ENCODE peak calls at places on chromosome 7, in ten cellular contexts. L, W, D, H, O, P, Q, J, V and G are unnamed samples.
A peak's percentile ranks its signal among the peaks of the same experiment; 100 is the strongest.

GRCh38 chr7:70435634-70436033 is 696.3 kb upstream of the GALNT17 start:
- DNase-seq in L (no peak), W (no peak), D (no peak), H (no peak), O (no peak), P (no peak), Q (no peak), J (no peak), V (no peak), G (no peak)

GRCh38 chr7:139745330-139746143 is 32.3 kb downstream of the HIPK2 start:
- DNase-seq in L (no peak), W (no peak), D (peak; percentile 57), H (no peak), O (peak; percentile 67), P (peak; percentile 67), Q (no peak), J (no peak), V (no peak), G (no peak)

GRCh38 chr7:158564648-158565005 is 23.0 kb downstream of the PTPRN2 start:
- DNase-seq in L (no peak), W (no peak), D (no peak), H (no peak), O (no peak), P (no peak), Q (no peak), J (no peak), V (no peak), G (no peak)

GRCh38 chr7:768881-769504 is 41.9 kb upstream of the PRKAR1B start:
- DNase-seq in L (peak; percentile 67), W (no peak), D (peak; percentile 80), H (no peak), O (no peak), P (peak; percentile 38), Q (peak; percentile 49), J (no peak), V (no peak), G (peak; percentile 89)

GRCh38 chr7:81873559-81873958 is 103.7 kb upstream of the HGF start:
- DNase-seq in L (no peak), W (no peak), D (peak; percentile 49), H (no peak), O (no peak), P (no peak), Q (no peak), J (no peak), V (no peak), G (no peak)

GRCh38 chr7:107538001-107538400 is 25.7 kb downstream of the COG5 start:
- DNase-seq in L (no peak), W (no peak), D (no peak), H (no peak), O (no peak), P (no peak), Q (no peak), J (no peak), V (no peak), G (no peak)

GRCh38 chr7:105829681-105830322 is 46.6 kb downstream of the ATXN7L1 start:
- DNase-seq in L (no peak), W (no peak), D (no peak), H (no peak), O (no peak), P (peak; percentile 46), Q (no peak), J (no peak), V (no peak), G (no peak)

GRCh38 chr7:33459340-33459751 is 330.0 kb downstream of the BBS9 start:
- DNase-seq in L (peak; percentile 69), W (peak; percentile 58), D (peak; percentile 56), H (no peak), O (no peak), P (peak; percentile 58), Q (peak; percentile 22), J (no peak), V (no peak), G (no peak)

GRCh38 chr7:24732646-24733413 is 24.4 kb downstream of the GSDME start:
- DNase-seq in L (no peak), W (no peak), D (peak; percentile 76), H (no peak), O (no peak), P (peak; percentile 71), Q (no peak), J (no peak), V (peak; percentile 13), G (no peak)

GRCh38 chr7:27119412-27119911 is 11.1 kb downstream of the HOXA4 start:
- DNase-seq in L (no peak), W (no peak), D (no peak), H (no peak), O (no peak), P (no peak), Q (no peak), J (no peak), V (no peak), G (no peak)

DNA sequence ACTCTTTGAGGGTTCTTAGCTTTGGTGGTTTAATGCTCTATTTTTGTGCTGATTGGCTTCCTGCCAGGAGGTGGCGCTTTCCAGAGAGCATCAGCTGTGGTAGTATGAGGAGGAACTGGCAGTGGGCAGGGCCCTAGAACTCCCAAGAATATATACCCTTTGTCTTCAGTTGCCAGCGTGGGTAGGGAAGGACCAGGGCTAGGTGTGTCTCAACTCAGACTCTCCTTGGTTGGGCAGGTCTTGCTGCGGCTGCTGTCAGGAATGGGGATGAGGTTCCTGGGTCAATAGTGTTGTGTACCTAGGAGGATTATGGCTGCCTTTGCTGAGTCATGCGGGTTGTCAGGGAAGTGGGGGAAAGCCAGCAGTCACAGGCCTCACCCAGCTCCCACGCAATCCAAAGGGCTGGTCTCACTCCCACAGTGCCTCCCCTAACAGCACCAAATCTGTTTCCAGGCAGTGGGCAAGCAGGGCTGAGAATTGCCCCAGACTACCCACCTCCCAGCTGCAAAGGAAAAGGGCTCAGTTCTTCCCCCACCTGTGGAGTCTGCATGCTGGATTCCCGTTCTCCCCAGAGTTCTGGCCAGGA is 191.5 kb downstream of the PHTF2 start:
- DNase-seq in L (no peak), W (peak; percentile 5), D (no peak), H (no peak), O (no peak), P (no peak), Q (no peak), J (no peak), V (no peak), G (no peak)
- TF ChIP-seq CTCF in L (no peak), W (no peak), D (no peak), H (no peak), O (no peak), P (no peak), Q (no peak), J (peak; percentile 49), V (no peak), G (no peak)

GRCh38 chr7:123352957-123353356 is 153.2 kb upstream of the SLC13A1 start:
- DNase-seq in L (no peak), W (peak; percentile 56), D (peak; percentile 50), H (no peak), O (no peak), P (no peak), Q (no peak), J (no peak), V (no peak), G (no peak)

GRCh38 chr7:123351506-123352225 is 151.9 kb upstream of the SLC13A1 start:
- DNase-seq in L (no peak), W (peak; percentile 8), D (no peak), H (no peak), O (no peak), P (peak; percentile 4), Q (no peak), J (no peak), V (no peak), G (no peak)

GRCh38 chr7:123352226-123352550 is 152.4 kb upstream of the SLC13A1 start:
- DNase-seq in L (no peak), W (no peak), D (no peak), H (no peak), O (no peak), P (no peak), Q (no peak), J (no peak), V (no peak), G (no peak)

GRCh38 chr7:123351027-123351426 is 151.3 kb upstream of the SLC13A1 start:
- DNase-seq in L (no peak), W (no peak), D (no peak), H (no peak), O (no peak), P (no peak), Q (no peak), J (no peak), V (no peak), G (no peak)

DNA sequence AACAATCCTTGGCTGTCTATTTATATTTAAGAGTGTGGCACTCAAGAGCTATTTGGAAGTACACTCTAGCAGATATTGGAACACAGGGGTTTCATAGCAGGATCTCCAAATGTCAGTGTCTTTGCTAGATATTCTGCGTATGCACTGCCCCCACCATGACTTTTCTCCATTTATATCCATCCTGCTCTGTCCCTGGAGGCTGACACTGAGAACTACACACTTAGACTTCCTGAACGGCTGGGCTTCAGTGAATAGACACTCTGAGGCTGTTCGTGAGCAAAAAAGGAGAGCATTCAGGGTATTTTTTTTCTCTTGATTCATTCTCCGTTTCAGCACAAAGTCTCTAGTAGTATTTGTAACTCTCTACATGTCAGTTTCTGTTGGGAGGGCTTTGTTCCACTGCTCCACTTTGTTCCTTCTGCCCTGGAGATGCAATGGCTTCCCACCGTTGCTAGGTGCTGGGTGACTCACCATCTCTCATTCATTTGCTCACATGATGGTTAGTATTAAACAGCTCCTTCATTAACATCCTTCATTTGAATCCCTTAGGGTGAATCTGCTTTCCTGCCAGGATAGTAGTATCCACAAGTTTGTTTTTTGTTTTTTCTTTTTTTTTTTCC is 155.9 kb upstream of the SLC13A1 start:
- DNase-seq in L (no peak), W (peak; percentile 27), D (peak; percentile 53), H (no peak), O (no peak), P (peak; percentile 45), Q (no peak), J (no peak), V (no peak), G (no peak)
- TF ChIP-seq CTCF in L (peak; percentile 18), W (no peak), D (peak; percentile 16), H (no peak), O (no peak), P (peak; percentile 36), Q (no peak), J (peak; percentile 70), V (no peak), G (no peak)

DNA sequence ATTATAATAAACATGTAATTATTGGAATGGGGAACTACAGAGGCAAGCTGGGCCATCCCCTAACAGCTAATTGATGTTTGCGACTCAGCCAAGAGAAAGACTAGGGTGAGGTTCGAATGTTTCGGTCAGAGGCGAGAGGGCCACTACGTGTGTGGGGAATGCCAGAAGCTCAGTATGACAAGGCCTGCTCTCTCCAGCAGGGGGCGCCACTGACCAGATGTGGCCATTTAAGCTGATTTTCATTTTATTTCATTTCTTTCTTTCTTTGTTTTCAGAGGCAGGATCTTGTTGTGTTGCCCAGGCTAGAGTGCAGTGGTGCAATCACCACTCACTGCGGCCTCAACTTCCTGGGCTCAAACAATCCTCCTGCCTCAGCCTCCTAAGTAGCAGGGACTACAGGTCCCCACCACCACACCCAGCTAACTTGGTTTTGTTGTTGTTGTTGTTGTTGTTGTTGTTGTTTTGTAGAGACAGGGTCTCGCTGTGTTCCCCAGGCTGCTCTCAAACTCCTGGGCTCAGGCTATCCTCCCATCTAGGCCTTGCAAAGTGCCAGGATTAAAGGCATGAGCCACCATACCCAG is 38.1 kb downstream of the TMEM130 start:
- DNase-seq in L (no peak), W (peak; percentile 35), D (peak; percentile 44), H (no peak), O (no peak), P (peak; percentile 17), Q (peak; percentile 30), J (no peak), V (peak; percentile 54), G (no peak)
- TF ChIP-seq CTCF in L (peak; percentile 59), W (peak; percentile 67), D (peak; percentile 60), H (no peak), O (no peak), P (peak; percentile 64), Q (peak; percentile 49), J (peak; percentile 79), V (peak; percentile 46), G (no peak)

GRCh38 chr7:44261239-44261638 is 60.5 kb downstream of the YKT6 start:
- DNase-seq in L (no peak), W (no peak), D (no peak), H (no peak), O (no peak), P (no peak), Q (no peak), J (no peak), V (no peak), G (no peak)
- TF ChIP-seq CTCF in L (no peak), W (no peak), D (no peak), H (no peak), O (no peak), P (no peak), Q (no peak), J (no peak), V (no peak), G (no peak)